ENCODE peak calls at places on chromosomes 16 and 17, in four cellular contexts. One of them, this sample, is unnamed.

GRCh38 chr16:90018297-90019200 is 707 bp downstream of the DBNDD1 start:
- DNase-seq in foreskin fibroblast: peak
- DNase-seq in endothelial cell: peak
- DNase-seq in gastrocnemius medialis: no peak
- DNase-seq in this sample: no peak

GRCh38 chr16:54048994-54049929 is 237.3 kb downstream of the IRX3 start:
- DNase-seq in foreskin fibroblast: no peak
- DNase-seq in gastrocnemius medialis: no peak
- DNase-seq in endothelial cell: no peak
- DNase-seq in this sample: no peak

GRCh38 chr16:80607204-80607603 is 66.4 kb downstream of the DYNLRB2 start:
- DNase-seq in gastrocnemius medialis: no peak
- DNase-seq in endothelial cell: no peak
- DNase-seq in foreskin fibroblast: no peak
- DNase-seq in this sample: no peak

GRCh38 chr17:13398091-13398490 is 203.6 kb downstream of the HS3ST3A1 start:
- DNase-seq in foreskin fibroblast: no peak
- DNase-seq in endothelial cell: no peak
- DNase-seq in gastrocnemius medialis: no peak
- DNase-seq in this sample: no peak

GRCh38 chr17:81018044-81018802 is 16.7 kb upstream of the BAIAP2 start:
- DNase-seq in foreskin fibroblast: peak
- DNase-seq in endothelial cell: no peak
- DNase-seq in gastrocnemius medialis: no peak
- DNase-seq in this sample: no peak

GRCh38 chr17:46772013-46772878 is 46.2 kb downstream of the WNT3 start:
- DNase-seq in gastrocnemius medialis: no peak
- DNase-seq in endothelial cell: no peak
- DNase-seq in foreskin fibroblast: peak
- DNase-seq in this sample: no peak

GRCh38 chr17:46264456-46265198 is 30.3 kb upstream of the LRRC37A start:
- DNase-seq in foreskin fibroblast: peak
- DNase-seq in endothelial cell: no peak
- DNase-seq in gastrocnemius medialis: no peak
- DNase-seq in this sample: peak

GRCh38 chr16:71287903-71288302 is 1.3 kb downstream of the CMTR2 start:
- DNase-seq in endothelial cell: no peak
- DNase-seq in gastrocnemius medialis: no peak
- DNase-seq in foreskin fibroblast: no peak
- DNase-seq in this sample: no peak

GRCh38 chr17:13753151-13753550 is 151.4 kb upstream of the HS3ST3A1 start:
- DNase-seq in gastrocnemius medialis: no peak
- DNase-seq in foreskin fibroblast: no peak
- DNase-seq in endothelial cell: no peak
- DNase-seq in this sample: no peak

DNA sequence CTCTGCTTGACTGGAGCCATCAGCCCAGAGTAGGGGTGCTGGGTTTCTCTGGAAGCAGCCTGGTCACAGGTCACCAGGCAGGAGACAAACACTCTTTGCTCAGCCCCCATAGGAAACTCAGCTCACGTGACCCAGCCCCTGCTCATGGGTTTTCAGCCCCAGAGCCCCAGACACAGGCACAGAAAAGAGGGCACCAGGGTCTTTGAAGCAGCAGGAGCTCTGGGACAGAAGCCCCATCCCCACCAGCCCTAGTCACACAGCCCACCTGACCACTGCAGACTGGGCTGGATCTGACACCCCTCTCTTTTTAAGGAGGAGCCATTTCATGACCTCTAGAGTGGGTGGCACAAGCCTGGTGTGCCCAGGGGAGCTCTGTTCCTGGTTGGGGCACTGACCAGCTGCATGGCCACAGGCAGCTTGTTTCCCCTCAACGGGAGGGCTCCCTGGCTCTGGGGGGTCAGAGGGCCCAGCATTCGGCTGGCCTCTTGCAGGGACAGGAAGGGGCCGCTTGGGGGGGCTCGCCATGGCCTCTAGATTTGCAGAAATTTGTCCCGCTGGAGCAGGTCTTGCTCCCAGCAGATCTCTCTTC is 13.8 kb upstream of the CD79B start:
- DNase-seq in endothelial cell: no peak
- DNase-seq in foreskin fibroblast: no peak
- DNase-seq in gastrocnemius medialis: no peak
- DNase-seq in this sample: no peak
- TF ChIP-seq CTCF in endothelial cell: no peak
- TF ChIP-seq CTCF in foreskin fibroblast: no peak
- TF ChIP-seq CTCF in gastrocnemius medialis: no peak
- TF ChIP-seq CTCF in this sample: no peak

DNA sequence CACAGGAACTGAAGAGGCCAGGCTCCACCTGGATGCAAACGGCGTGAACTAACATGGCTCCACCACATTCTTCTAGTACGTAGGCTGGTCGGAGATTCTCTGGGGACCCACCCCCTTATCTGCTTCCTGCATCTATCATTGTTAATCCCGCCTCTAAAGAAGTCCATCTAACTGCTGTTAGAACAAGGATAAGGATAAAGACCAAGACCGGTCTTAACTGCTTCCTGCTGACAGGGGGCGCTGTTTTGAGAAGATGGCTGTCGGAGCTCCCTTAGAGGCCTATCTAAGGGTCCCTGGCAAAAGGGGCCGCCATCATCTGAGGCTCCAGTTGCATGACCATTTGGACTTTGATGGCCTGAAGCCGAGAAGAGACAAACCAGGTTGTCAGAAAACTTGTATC is 25.8 kb upstream of the TNFSF12 start:
- DNase-seq in endothelial cell: no peak
- DNase-seq in gastrocnemius medialis: no peak
- DNase-seq in foreskin fibroblast: no peak
- DNase-seq in this sample: no peak
- TF ChIP-seq CTCF in endothelial cell: peak
- TF ChIP-seq CTCF in gastrocnemius medialis: no peak
- TF ChIP-seq CTCF in foreskin fibroblast: no peak
- TF ChIP-seq CTCF in this sample: peak

DNA sequence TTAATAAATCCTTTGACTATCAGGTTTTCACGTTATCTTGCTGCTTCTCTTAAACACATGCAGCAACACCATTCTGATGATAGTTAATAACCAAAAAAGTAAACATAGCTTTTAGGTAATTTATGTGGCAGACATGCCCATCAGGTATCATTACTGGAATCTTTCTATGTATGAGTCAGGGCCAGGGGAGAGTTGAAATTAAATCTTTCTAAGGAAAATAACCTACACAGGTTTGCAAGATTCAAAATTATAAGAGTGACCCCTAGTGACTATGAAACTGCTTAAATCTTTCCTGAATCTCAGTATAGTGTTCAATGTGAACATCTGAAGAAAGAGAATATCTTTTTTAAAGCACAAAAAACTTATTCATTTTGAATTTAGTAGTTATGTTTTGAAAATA is 666.6 kb downstream of the CDH11 start:
- DNase-seq in gastrocnemius medialis: no peak
- DNase-seq in foreskin fibroblast: peak
- DNase-seq in endothelial cell: no peak
- DNase-seq in this sample: no peak
- TF ChIP-seq CTCF in gastrocnemius medialis: no peak
- TF ChIP-seq CTCF in foreskin fibroblast: peak
- TF ChIP-seq CTCF in endothelial cell: no peak
- TF ChIP-seq CTCF in this sample: peak

DNA sequence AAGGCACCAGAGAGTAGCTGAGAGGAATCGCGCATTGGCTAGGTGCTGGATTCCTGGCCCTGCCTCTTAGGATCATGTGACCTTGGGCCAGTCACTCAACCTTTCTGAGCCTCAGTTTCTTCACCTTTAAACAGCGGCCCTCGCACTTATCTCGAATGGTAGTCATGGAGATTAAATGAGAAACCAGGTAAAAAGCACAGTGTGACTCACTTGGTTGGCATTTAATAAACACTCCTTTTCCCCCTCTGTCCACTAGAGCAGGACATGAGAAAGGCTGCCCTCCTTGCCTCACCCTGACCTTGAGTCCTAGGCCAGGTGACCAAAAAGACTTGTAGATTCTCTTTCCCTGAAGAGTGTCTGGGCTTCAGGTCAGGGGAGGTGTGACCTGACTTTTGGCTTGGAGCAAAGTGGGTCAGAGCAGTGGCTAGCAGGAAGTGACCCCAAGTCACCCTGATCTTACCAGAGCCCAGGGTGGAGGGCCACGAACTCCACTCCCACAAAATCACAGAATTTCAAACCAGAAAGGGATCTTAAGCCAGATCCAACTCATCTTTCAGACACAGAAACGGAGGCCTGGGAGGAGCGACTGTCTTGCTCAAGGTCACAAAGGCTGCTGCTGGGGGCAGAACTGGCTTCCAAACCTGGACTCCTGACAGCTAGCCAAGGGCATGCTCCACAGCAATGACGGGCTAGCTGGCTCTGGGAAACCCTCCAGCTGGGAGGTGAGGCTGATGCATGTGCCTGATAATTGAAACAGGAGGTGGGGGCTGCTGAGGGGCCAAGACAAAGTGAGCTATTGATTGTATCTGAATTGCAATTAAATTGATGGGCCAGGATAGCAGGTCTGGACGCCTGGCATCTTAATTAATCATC is 65.2 kb downstream of the PIPOX start:
- DNase-seq in foreskin fibroblast: no peak
- DNase-seq in gastrocnemius medialis: no peak
- DNase-seq in endothelial cell: no peak
- DNase-seq in this sample: no peak
- TF ChIP-seq CTCF in foreskin fibroblast: no peak
- TF ChIP-seq CTCF in gastrocnemius medialis: no peak
- TF ChIP-seq CTCF in endothelial cell: no peak
- TF ChIP-seq CTCF in this sample: no peak

GRCh38 chr17:67059372-67059771 is 15.0 kb downstream of the CACNG1 start:
- DNase-seq in gastrocnemius medialis: no peak
- DNase-seq in foreskin fibroblast: no peak
- DNase-seq in endothelial cell: no peak
- DNase-seq in this sample: no peak
- TF ChIP-seq CTCF in gastrocnemius medialis: no peak
- TF ChIP-seq CTCF in foreskin fibroblast: no peak
- TF ChIP-seq CTCF in endothelial cell: no peak
- TF ChIP-seq CTCF in this sample: no peak

This sample was measured in AG09319.